ENCODE peak calls at places on chromosomes 5 and 9, in seven cellular contexts. P is SK-N-SH, B is H1, R is K562, C is HepG2, U is HCT116, N is GM12878. K is an unnamed sample.

GRCh38 chr5:5454405-5454804 is 31.9 kb downstream of the ICE1 start:
- DNase-seq in P (no peak), B (no peak), U (no peak), N (no peak), R (no peak), C (no peak), K (no peak)

GRCh38 chr5:133321833-133322420 is 270.1 kb downstream of the HSPA4 start:
- DNase-seq in P (no peak), N (peak), B (no peak), C (no peak), U (no peak), R (no peak), K (no peak)

GRCh38 chr5:151006704-151007334 is 13.6 kb upstream of the GPX3 start:
- DNase-seq in P (no peak), U (no peak), B (no peak), R (no peak), N (no peak), C (no peak), K (no peak)

GRCh38 chr5:18305288-18305899 is 671.1 kb downstream of the TAF11L14 start:
- DNase-seq in P (peak), C (peak), B (no peak), R (peak), N (no peak), U (no peak), K (peak)

GRCh38 chr5:116440329-116440895 is 134.2 kb downstream of the SEMA6A start:
- DNase-seq in P (no peak), B (no peak), N (no peak), U (no peak), C (no peak), R (no peak), K (no peak)

GRCh38 chr5:125411163-125412050 is 665.0 kb upstream of the ZNF608 start:
- DNase-seq in U (no peak), N (peak), C (no peak), R (no peak), B (no peak), P (no peak), K (no peak)

GRCh38 chr9:35859310-35859994 is 10.7 kb downstream of the OR13J1 start:
- DNase-seq in P (peak), R (no peak), U (no peak), C (no peak), N (no peak), B (peak), K (no peak)

GRCh38 chr9:132144708-132145365 is 17.0 kb upstream of the NTNG2 start:
- DNase-seq in P (no peak), C (no peak), N (no peak), U (no peak), B (no peak), R (peak), K (no peak)

GRCh38 chr9:126461029-126461428 is 134.4 kb downstream of the MVB12B start:
- DNase-seq in B (no peak), P (no peak), N (no peak), R (no peak), U (no peak), C (no peak), K (no peak)

GRCh38 chr9:113343732-113344231 is 3.7 kb upstream of the WDR31 start:
- DNase-seq in P (peak), B (no peak), C (peak), R (peak), U (no peak), N (no peak), K (no peak)

GRCh38 chr5:53923969-53924876 is 363.8 kb downstream of the NDUFS4 start:
- DNase-seq in N (no peak), U (no peak), P (no peak), C (no peak), B (no peak), R (no peak), K (no peak)

GRCh38 chr5:170483701-170484458 is 19.9 kb upstream of the KCNIP1 start:
- DNase-seq in P (no peak), C (no peak), B (no peak), R (no peak), N (no peak), U (no peak), K (no peak)

GRCh38 chr5:41935544-41935943 is 10.5 kb downstream of the FBXO4 start:
- DNase-seq in P (no peak), R (no peak), C (no peak), B (no peak), N (no peak), U (no peak), K (no peak)

GRCh38 chr5:122392844-122393243 is 80.8 kb downstream of the SNCAIP start:
- DNase-seq in P (no peak), C (no peak), N (no peak), R (no peak), U (no peak), B (no peak), K (no peak)

GRCh38 chr5:112329429-112330090 is 89.5 kb downstream of the EPB41L4A start:
- DNase-seq in N (peak), U (no peak), R (no peak), P (peak), C (no peak), B (no peak), K (no peak)

GRCh38 chr5:151066920-151067319 is 13.9 kb downstream of the TNIP1 start:
- DNase-seq in B (no peak), U (no peak), P (no peak), N (no peak), R (no peak), C (no peak), K (no peak)

GRCh38 chr9:23587433-23587832 is 238.6 kb downstream of the ELAVL2 start:
- DNase-seq in R (no peak), P (no peak), B (no peak), N (no peak), C (no peak), U (no peak), K (peak)

GRCh38 chr5:149878371-149878770 is 66.2 kb downstream of the PDE6A start:
- DNase-seq in C (peak), R (no peak), P (no peak), U (no peak), B (no peak), N (no peak), K (no peak)

GRCh38 chr5:81425569-81425968 is 31.6 kb upstream of the ACOT12 start:
- DNase-seq in C (peak), P (peak), B (no peak), U (peak), N (no peak), R (peak), K (no peak)

GRCh38 chr5:147635882-147636531 is 126.1 kb upstream of the DPYSL3 start:
- DNase-seq in U (no peak), N (no peak), R (no peak), P (no peak), B (no peak), C (no peak), K (no peak)

GRCh38 chr9:119768266-119768665 is 399.0 kb upstream of the BRINP1 start:
- DNase-seq in R (no peak), P (no peak), C (no peak), U (no peak), N (no peak), B (no peak), K (no peak)

GRCh38 chr5:124755565-124755964 is 9.1 kb upstream of the ZNF608 start:
- DNase-seq in N (no peak), B (no peak), R (peak), C (peak), U (no peak), P (peak), K (no peak)

GRCh38 chr5:112757468-112758208 is 20.0 kb downstream of the APC start:
- DNase-seq in U (peak), C (peak), B (no peak), P (peak), R (peak), N (peak), K (peak)

GRCh38 chr9:93501406-93501805 is 48.0 kb upstream of the FAM120AOS start:
- DNase-seq in R (no peak), C (no peak), P (no peak), N (no peak), B (no peak), U (no peak), K (no peak)

GRCh38 chr9:123996731-123997421 is 14.7 kb upstream of the LHX2 start:
- DNase-seq in C (no peak), U (no peak), N (no peak), R (no peak), P (no peak), B (peak), K (no peak)

GRCh38 chr5:129904102-129904666 is at the start of gene CHSY3:
- DNase-seq in N (no peak), C (peak), B (peak), U (peak), R (peak), P (peak), K (peak)

GRCh38 chr9:133708123-133708769 is 29.9 kb downstream of the SARDH start:
- DNase-seq in B (no peak), N (no peak), P (no peak), U (no peak), C (no peak), R (no peak), K (no peak)

GRCh38 chr5:149456597-149457392 is 77.7 kb upstream of the IL17B start:
- DNase-seq in R (peak), U (no peak), B (no peak), N (no peak), C (no peak), P (peak), K (no peak)

GRCh38 chr5:62731011-62731410 is 152.4 kb downstream of the LRRC70 start:
- DNase-seq in C (no peak), B (no peak), N (no peak), P (no peak), R (no peak), U (no peak), K (no peak)

GRCh38 chr5:84603557-84604185 is 219.0 kb upstream of the EDIL3 start:
- DNase-seq in P (no peak), N (no peak), R (no peak), B (no peak), U (no peak), C (no peak), K (no peak)

GRCh38 chr9:116331241-116331640 is 177.7 kb downstream of the PAPPA start:
- DNase-seq in N (no peak), U (no peak), P (no peak), R (no peak), C (no peak), B (no peak), K (no peak)

GRCh38 chr5:116938488-116938887 is 363.9 kb upstream of the SEMA6A start:
- DNase-seq in B (no peak), U (no peak), N (no peak), C (no peak), P (no peak), R (no peak), K (no peak)

GRCh38 chr9:2559212-2560152 is 62.1 kb upstream of the VLDLR start:
- DNase-seq in R (no peak), P (peak), U (no peak), C (no peak), B (no peak), N (no peak), K (peak)

GRCh38 chr5:107855171-107855570 is 184.4 kb upstream of the EFNA5 start:
- DNase-seq in B (no peak), P (no peak), N (no peak), U (no peak), R (no peak), C (no peak), K (no peak)

GRCh38 chr9:13588151-13589043 is 308.9 kb upstream of the MPDZ start:
- DNase-seq in N (no peak), U (no peak), B (no peak), P (no peak), R (no peak), C (no peak), K (no peak)

GRCh38 chr5:11981986-11982385 is 77.7 kb upstream of the CTNND2 start:
- DNase-seq in B (no peak), C (no peak), R (no peak), P (no peak), N (no peak), U (no peak), K (no peak)

GRCh38 chr5:60955239-60955638 is 10.2 kb downstream of the NDUFAF2 start:
- DNase-seq in R (no peak), P (no peak), C (no peak), N (no peak), B (no peak), U (no peak), K (no peak)

GRCh38 chr5:73825736-73826135 is 199.7 kb downstream of the ARHGEF28 start:
- DNase-seq in P (no peak), C (no peak), N (no peak), U (no peak), B (no peak), R (no peak), K (no peak)

GRCh38 chr5:73826301-73826700 is 200.3 kb downstream of the ARHGEF28 start:
- DNase-seq in U (no peak), P (no peak), N (no peak), C (no peak), R (no peak), B (no peak), K (no peak)

GRCh38 chr5:73828465-73828864 is 202.5 kb downstream of the ARHGEF28 start:
- DNase-seq in R (no peak), B (no peak), U (no peak), C (no peak), P (no peak), N (no peak), K (no peak)

GRCh38 chr5:73825219-73825618 is 199.2 kb downstream of the ARHGEF28 start:
- DNase-seq in N (no peak), B (no peak), R (no peak), P (no peak), C (no peak), U (no peak), K (no peak)

GRCh38 chr5:73826761-73827450 is 200.9 kb downstream of the ARHGEF28 start:
- DNase-seq in P (no peak), N (no peak), B (no peak), R (no peak), U (no peak), C (no peak), K (no peak)
- TF ChIP-seq JUND in P (no peak), N (no peak), B (no peak), R (no peak), U (no peak), C (no peak), K (no peak)

GRCh38 chr5:55920784-55921183 is 69.6 kb downstream of the IL31RA start:
- DNase-seq in C (no peak), P (no peak), B (peak), U (no peak), N (no peak), R (no peak), K (peak)
- TF ChIP-seq JUND in C (no peak), P (no peak), B (no peak), U (no peak), N (no peak), R (no peak), K (no peak)

GRCh38 chr9:279674-280073 is 65.0 kb downstream of the DOCK8 start:
- DNase-seq in P (no peak), N (no peak), C (no peak), B (no peak), U (no peak), R (no peak), K (no peak)

GRCh38 chr9:274101-274500 is 59.4 kb downstream of the DOCK8 start:
- DNase-seq in U (no peak), C (no peak), R (no peak), N (no peak), P (no peak), B (no peak), K (no peak)

GRCh38 chr9:277595-278330 is 63.1 kb downstream of the DOCK8 start:
- DNase-seq in R (no peak), U (no peak), P (no peak), B (no peak), N (no peak), C (no peak), K (no peak)

GRCh38 chr9:281753-282645 is 67.3 kb downstream of the DOCK8 start:
- DNase-seq in C (no peak), P (no peak), N (no peak), R (no peak), U (no peak), B (no peak), K (no peak)

DNA sequence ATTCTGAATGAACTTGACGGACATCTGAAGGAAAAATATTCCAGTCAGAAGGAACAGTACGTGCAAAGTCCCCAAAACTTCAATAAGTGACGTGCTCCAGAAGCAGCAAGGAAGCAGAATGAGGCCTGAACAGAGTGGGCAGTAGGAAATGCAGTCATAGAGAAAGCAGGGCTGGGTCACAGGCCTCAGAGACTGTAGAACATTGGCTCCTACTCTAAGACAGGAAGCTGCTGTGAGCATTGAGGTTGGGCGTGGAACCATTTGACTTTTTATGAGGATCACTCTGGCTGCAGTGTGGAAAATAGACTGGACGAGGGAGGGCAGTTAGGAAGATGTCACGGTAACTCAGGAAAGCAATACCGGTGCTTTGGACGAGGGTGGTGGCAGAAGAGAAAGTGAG is 64.0 kb downstream of the DOCK8 start:
- DNase-seq in P (no peak), R (no peak), C (no peak), N (no peak), U (no peak), B (no peak), K (no peak)
- TF ChIP-seq JUND in P (no peak), R (no peak), C (no peak), N (no peak), U (no peak), B (no peak), K (no peak)

GRCh38 chr5:75050415-75050814 is 1.9 kb downstream of the GCNT4 start:
- DNase-seq in N (no peak), U (no peak), C (peak), B (peak), P (peak), R (peak), K (no peak)
- TF ChIP-seq JUND in N (no peak), U (no peak), C (no peak), B (no peak), P (no peak), R (no peak), K (no peak)

GRCh38 chr5:160970605-160971191 is 118.7 kb upstream of the ATP10B start:
- DNase-seq in C (no peak), P (no peak), R (no peak), B (no peak), N (no peak), U (no peak), K (no peak)
- TF ChIP-seq JUND in C (no peak), P (no peak), R (no peak), B (no peak), N (no peak), U (no peak), K (no peak)

GRCh38 chr5:119355636-119356383 is at the start of gene TNFAIP8:
- DNase-seq in B (peak), P (peak), C (peak), R (no peak), N (no peak), U (no peak), K (peak)
- TF ChIP-seq JUND in B (no peak), P (no peak), C (no peak), R (no peak), N (no peak), U (no peak), K (no peak)